ENCODE peak calls at places on chromosomes 2 and 18, in nine cellular contexts. O is A549, J is fibroblast of mammary gland, F is foreskin fibroblast, U is OCI-LY7, P is neural progenitor cell, K is lower leg skin, C is right lobe of liver, H is Peyer's patch. Z is an unnamed sample.

GRCh38 chr2:46847185-46847710 is 68.4 kb downstream of the MCFD2 start:
- DNase-seq in O (peak; percentile 52), J (peak; percentile 98), F (peak; percentile 97), U (no peak), P (no peak), K (peak; percentile 84), C (peak; percentile 96), H (peak; percentile 95), Z (no peak)

GRCh38 chr2:122070241-122070731 is 314.8 kb downstream of the TSN start:
- DNase-seq in O (no peak), J (no peak), F (no peak), U (no peak), P (peak; percentile 48), K (no peak), C (no peak), H (no peak), Z (no peak)

GRCh38 chr18:58993260-58993659 is 128.6 kb downstream of the ZNF532 start:
- DNase-seq in O (peak; percentile 49), J (peak; percentile 92), F (peak; percentile 88), U (no peak), P (no peak), K (no peak), C (no peak), H (no peak), Z (no peak)

GRCh38 chr2:181774601-181775179 is 94.4 kb upstream of the NEUROD1 start:
- DNase-seq in O (no peak), J (peak; percentile 49), F (peak; percentile 82), U (peak; percentile 29), P (no peak), K (no peak), C (no peak), H (no peak), Z (no peak)

GRCh38 chr2:102509749-102510148 is 36.7 kb downstream of the SLC9A4 start:
- DNase-seq in O (no peak), J (peak; percentile 28), F (no peak), U (no peak), P (no peak), K (no peak), C (no peak), H (no peak), Z (no peak)

GRCh38 chr2:89763254-89763580 is 1071.7 kb downstream of the RPIA start:
- DNase-seq in O (no peak), J (no peak), F (no peak), U (no peak), P (no peak), K (no peak), C (no peak), H (no peak), Z (peak; percentile 83)

GRCh38 chr2:142756430-142756829 is 121.0 kb upstream of the KYNU start:
- DNase-seq in O (no peak), J (peak; percentile 71), F (peak; percentile 40), U (no peak), P (no peak), K (no peak), C (no peak), H (no peak), Z (no peak)

GRCh38 chr2:177075254-177075653 is 137.3 kb upstream of the HNRNPA3 start:
- DNase-seq in O (no peak), J (peak; percentile 8), F (no peak), U (no peak), P (no peak), K (no peak), C (no peak), H (no peak), Z (no peak)

GRCh38 chr18:59685501-59685900 is 11.7 kb downstream of the CCBE1 start:
- DNase-seq in O (no peak), J (no peak), F (no peak), U (no peak), P (no peak), K (no peak), C (no peak), H (no peak), Z (no peak)

GRCh38 chr2:78427170-78427569 is 598.3 kb upstream of the REG3G start:
- DNase-seq in O (no peak), J (no peak), F (no peak), U (no peak), P (no peak), K (no peak), C (no peak), H (no peak), Z (no peak)

GRCh38 chr18:63271881-63272299 is 47.7 kb downstream of the BCL2 start:
- DNase-seq in O (no peak), J (no peak), F (no peak), U (no peak), P (no peak), K (peak; percentile 52), C (no peak), H (no peak), Z (no peak)

GRCh38 chr18:63267990-63268721 is 51.4 kb downstream of the BCL2 start:
- DNase-seq in O (no peak), J (peak; percentile 28), F (no peak), U (no peak), P (peak; percentile 18), K (no peak), C (no peak), H (no peak), Z (no peak)

GRCh38 chr18:63272638-63273037 is 46.9 kb downstream of the BCL2 start:
- DNase-seq in O (no peak), J (no peak), F (no peak), U (no peak), P (no peak), K (no peak), C (no peak), H (no peak), Z (no peak)

DNA sequence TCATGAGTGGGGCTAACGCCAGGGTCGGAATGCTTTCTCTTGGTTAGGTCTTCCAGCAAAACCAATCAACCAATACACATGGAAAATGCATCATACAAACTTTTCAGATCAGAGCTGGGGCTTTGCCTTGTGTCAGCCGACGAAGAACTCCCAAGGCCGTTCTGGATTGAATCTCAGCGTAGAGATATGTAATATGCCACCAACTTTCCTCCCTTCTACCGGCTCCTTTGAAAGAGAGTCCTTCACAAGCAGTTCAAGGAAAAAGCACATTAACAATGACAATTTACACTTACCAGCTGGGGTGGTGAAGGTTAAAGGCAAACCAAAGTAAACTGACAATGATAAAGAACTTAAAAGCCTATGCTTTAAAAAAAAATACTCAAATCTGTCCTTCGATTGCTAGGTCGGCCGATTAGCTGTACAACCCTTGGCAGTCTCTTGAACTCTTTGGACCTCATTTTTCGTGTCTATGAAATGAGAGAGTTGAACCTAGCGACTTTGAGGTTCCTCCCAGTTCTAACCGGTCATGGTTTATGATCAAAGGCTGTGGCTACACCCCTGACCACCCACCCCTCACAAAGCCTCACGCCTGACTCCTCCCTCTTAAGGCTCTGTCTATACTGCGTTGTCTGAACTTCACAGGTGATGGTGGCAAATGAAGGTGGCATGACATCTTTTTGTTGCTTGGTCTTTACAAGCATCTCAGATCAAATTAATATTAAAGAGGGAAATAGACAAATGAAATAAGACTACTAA is 46.2 kb downstream of the BCL2 start:
- DNase-seq in O (no peak), J (no peak), F (no peak), U (no peak), P (no peak), K (no peak), C (no peak), H (no peak), Z (no peak)
- H3K4me3 ChIP-seq in O (no peak overlapping the region), J (no peak overlapping the region), F (no peak overlapping the region), U (no peak overlapping the region), P (no peak overlapping the region), K (no peak overlapping the region), C (no peak overlapping the region), H (no peak overlapping the region), Z (no peak overlapping the region)

DNA sequence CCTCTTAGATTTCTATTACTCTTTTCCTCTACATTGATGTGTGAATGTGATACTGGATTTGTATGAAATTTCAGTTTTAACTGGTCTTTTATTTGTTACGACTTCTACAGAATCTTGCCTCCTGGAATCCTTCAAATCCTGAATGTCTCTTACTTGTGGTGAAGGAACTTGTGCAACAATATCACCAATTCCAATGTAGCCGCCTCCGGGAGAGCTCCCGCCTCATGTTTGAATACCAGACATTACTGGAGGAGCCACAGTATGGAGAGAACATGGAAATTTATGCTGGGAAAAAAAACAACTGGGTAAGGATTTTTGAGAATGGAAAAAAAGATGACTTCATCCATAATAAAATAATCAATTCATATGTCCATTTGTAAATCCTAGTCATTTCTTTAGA is 134.6 kb downstream of the BABAM2 start:
- DNase-seq in O (no peak), J (no peak), F (no peak), U (no peak), P (no peak), K (no peak), C (no peak), H (no peak), Z (no peak)
- H3K4me3 ChIP-seq in O (no peak overlapping the region), J (no peak overlapping the region), F (no peak overlapping the region), U (no peak overlapping the region), P (no peak overlapping the region), K (no peak overlapping the region), C (no peak overlapping the region), H (no peak overlapping the region), Z (no peak overlapping the region)

GRCh38 chr2:104844813-104845551 is 8.9 kb upstream of the POU3F3 start:
- DNase-seq in O (no peak), J (no peak), F (no peak), U (no peak), P (peak; percentile 94), K (no peak), C (no peak), H (no peak), Z (peak; percentile 86)
- H3K4me3 ChIP-seq in O (peak overlapping the region; percentile 49), J (no peak overlapping the region), F (no peak overlapping the region), U (no peak overlapping the region), P (peak overlapping the region; percentile 61), K (no peak overlapping the region), C (no peak overlapping the region), H (no peak overlapping the region), Z (peak overlapping the region; percentile 58)

GRCh38 chr2:86037141-86037794 is 68.4 kb downstream of the POLR1A start:
- DNase-seq in O (no peak), J (peak; percentile 98), F (peak; percentile 97), U (peak; percentile 64), P (no peak), K (peak; percentile 70), C (no peak), H (peak; percentile 69), Z (no peak)

GRCh38 chr2:86035883-86036789 is 69.5 kb downstream of the POLR1A start:
- DNase-seq in O (no peak), J (peak; percentile 86), F (peak; percentile 96), U (peak; percentile 94), P (no peak), K (peak; percentile 75), C (peak; percentile 71), H (peak; percentile 93), Z (peak; percentile 19)

GRCh38 chr2:86033751-86034680 is 71.7 kb downstream of the POLR1A start:
- DNase-seq in O (no peak), J (no peak), F (no peak), U (no peak), P (no peak), K (no peak), C (no peak), H (no peak), Z (no peak)

GRCh38 chr2:86036790-86037138 is 68.9 kb downstream of the POLR1A start:
- DNase-seq in O (no peak), J (no peak), F (no peak), U (no peak), P (no peak), K (no peak), C (no peak), H (no peak), Z (no peak)

DNA sequence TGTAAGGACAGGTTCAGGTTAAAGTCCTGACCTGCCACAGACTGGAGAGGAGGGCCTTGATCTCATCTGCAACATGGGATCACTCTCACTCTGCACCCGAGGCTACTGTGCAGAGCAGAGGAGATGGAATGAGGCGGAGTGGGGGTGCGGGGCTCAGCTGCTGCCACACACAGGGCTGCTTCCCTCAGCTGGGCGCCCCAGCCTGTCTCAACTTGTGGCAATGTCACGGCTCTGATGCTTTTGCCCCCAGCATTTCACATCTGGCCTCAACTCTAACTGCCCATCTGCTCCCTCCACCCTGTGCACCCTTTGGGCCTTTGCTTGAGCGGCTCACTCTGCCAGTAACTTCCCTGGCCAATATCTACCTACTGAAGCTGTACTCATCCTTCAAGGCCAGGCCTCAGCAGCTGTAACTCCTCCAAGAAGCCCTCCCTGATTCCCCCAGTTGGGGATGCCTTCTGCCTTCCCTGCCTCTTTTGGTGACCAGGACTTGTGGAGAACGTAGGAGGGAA is 70.3 kb downstream of the POLR1A start:
- DNase-seq in O (no peak), J (no peak), F (no peak), U (peak; percentile 46), P (no peak), K (no peak), C (no peak), H (no peak), Z (no peak)
- H3K4me3 ChIP-seq in O (no peak overlapping the region), J (no peak overlapping the region), F (no peak overlapping the region), U (peak overlapping the region; percentile 53), P (no peak overlapping the region), K (no peak overlapping the region), C (no peak overlapping the region), H (no peak overlapping the region), Z (no peak overlapping the region)

Z was measured in GM23338.